ENCODE peak calls at places on chromosomes 12 and 14, in four cellular contexts. W is breast epithelium; E is pancreas; A is CD8-positive, alpha-beta T cell. V is an unnamed sample.

GRCh38 chr14:106556665-106557289 is 1030.4 kb downstream of the TMEM121 start:
- DNase-seq in A (peak), E (peak), W (no peak), V (peak)

GRCh38 chr14:77140937-77141591 is 527 bp downstream of the ZDHHC22 start:
- DNase-seq in W (no peak), E (peak), A (no peak), V (peak)

GRCh38 chr12:67540920-67541624 is 107.5 kb upstream of the DYRK2 start:
- DNase-seq in A (no peak), E (no peak), W (no peak), V (no peak)

GRCh38 chr12:132239392-132239791 is 90.0 kb downstream of the GALNT9 start:
- DNase-seq in W (no peak), E (no peak), A (no peak), V (no peak)

GRCh38 chr14:75561013-75561432 is 17.4 kb upstream of the FLVCR2 start:
- DNase-seq in A (no peak), E (peak), W (peak), V (peak)

GRCh38 chr14:97840159-97840558 is 1043.0 kb downstream of the VRK1 start:
- DNase-seq in W (no peak), E (no peak), A (no peak), V (no peak)

GRCh38 chr12:70543444-70543843 is 93.8 kb downstream of the PTPRB start:
- DNase-seq in A (no peak), W (no peak), E (no peak), V (no peak)

GRCh38 chr12:132117558-132117875 is 26.6 kb downstream of the DDX51 start:
- DNase-seq in E (no peak), W (no peak), A (no peak), V (no peak)

GRCh38 chr12:77229640-77230442 is 164.5 kb upstream of the E2F7 start:
- DNase-seq in W (no peak), E (no peak), A (no peak), V (no peak)

GRCh38 chr14:78164226-78164853 is 5.8 kb upstream of the NRXN3 start:
- DNase-seq in W (no peak), A (no peak), E (no peak), V (peak)

GRCh38 chr12:27344246-27344645 is 11.6 kb downstream of the BMAL2 start:
- DNase-seq in A (no peak), E (no peak), W (no peak), V (no peak)

GRCh38 chr14:63964063-63964462 is 111.3 kb downstream of the SYNE2 start:
- DNase-seq in W (no peak), A (no peak), E (no peak), V (peak)

GRCh38 chr12:113945174-113946173 is 20.7 kb downstream of the RBM19 start:
- DNase-seq in W (no peak), A (no peak), E (no peak), V (no peak)

GRCh38 chr12:52927964-52928363 is 21.0 kb upstream of the KRT18 start:
- DNase-seq in W (no peak), E (no peak), A (no peak), V (no peak)

GRCh38 chr12:125509195-125509594 is 444.0 kb downstream of the AACS start:
- DNase-seq in A (no peak), W (no peak), E (no peak), V (no peak)

GRCh38 chr14:103512701-103513611 is 9.7 kb downstream of the CKB start:
- DNase-seq in A (no peak), E (peak), W (peak), V (peak)

GRCh38 chr14:102479777-102480176 is 29.8 kb downstream of the ANKRD9 start:
- DNase-seq in W (no peak), A (no peak), E (peak), V (peak)

GRCh38 chr12:31970199-31970598 is 11.0 kb downstream of the RESF1 start:
- DNase-seq in A (no peak), E (no peak), W (no peak), V (no peak)

GRCh38 chr12:108711486-108712163 is 19.7 kb downstream of the CORO1C start:
- DNase-seq in A (no peak), W (no peak), E (no peak), V (no peak)

GRCh38 chr14:92783813-92784431 is 10.2 kb upstream of the GOLGA5 start:
- DNase-seq in E (no peak), A (no peak), W (no peak), V (no peak)

GRCh38 chr12:95083938-95084337 is 10.5 kb upstream of the NR2C1 start:
- DNase-seq in W (no peak), E (no peak), A (no peak), V (no peak)

GRCh38 chr12:39616251-39616650 is 3.4 kb downstream of the ABCD2 start:
- DNase-seq in E (no peak), W (no peak), A (no peak), V (no peak)

GRCh38 chr12:39616666-39617065 is 2.9 kb downstream of the ABCD2 start:
- DNase-seq in A (no peak), W (no peak), E (no peak), V (no peak)

GRCh38 chr12:39618701-39619100 is 902 bp downstream of the ABCD2 start:
- DNase-seq in A (no peak), W (no peak), E (no peak), V (no peak)

GRCh38 chr12:39619316-39619659 is 315 bp downstream of the ABCD2 start:
- DNase-seq in W (no peak), A (no peak), E (no peak), V (no peak)

GRCh38 chr12:39617887-39618286 is 1.7 kb downstream of the ABCD2 start:
- DNase-seq in E (no peak), W (no peak), A (no peak), V (no peak)
- H3K27ac ChIP-seq in E (no peak), W (no peak), A (peak), V (no peak)

GRCh38 chr12:120211904-120212283 is 11.0 kb upstream of the RPLP0 start:
- DNase-seq in A (no peak), W (no peak), E (no peak), V (no peak)

GRCh38 chr12:120212301-120212700 is 11.4 kb upstream of the RPLP0 start:
- DNase-seq in E (no peak), A (no peak), W (no peak), V (no peak)

GRCh38 chr12:120215357-120215735 is 14.4 kb upstream of the RPLP0 start:
- DNase-seq in E (no peak), W (no peak), A (no peak), V (no peak)

GRCh38 chr12:120214626-120215356 is 13.9 kb upstream of the RPLP0 start:
- DNase-seq in E (no peak), W (no peak), A (no peak), V (no peak)

GRCh38 chr12:120213758-120214157 is 12.8 kb upstream of the RPLP0 start:
- DNase-seq in A (no peak), E (no peak), W (no peak), V (no peak)
- H3K4me3 ChIP-seq in A (no peak), E (no peak), W (no peak), V (no peak)

DNA sequence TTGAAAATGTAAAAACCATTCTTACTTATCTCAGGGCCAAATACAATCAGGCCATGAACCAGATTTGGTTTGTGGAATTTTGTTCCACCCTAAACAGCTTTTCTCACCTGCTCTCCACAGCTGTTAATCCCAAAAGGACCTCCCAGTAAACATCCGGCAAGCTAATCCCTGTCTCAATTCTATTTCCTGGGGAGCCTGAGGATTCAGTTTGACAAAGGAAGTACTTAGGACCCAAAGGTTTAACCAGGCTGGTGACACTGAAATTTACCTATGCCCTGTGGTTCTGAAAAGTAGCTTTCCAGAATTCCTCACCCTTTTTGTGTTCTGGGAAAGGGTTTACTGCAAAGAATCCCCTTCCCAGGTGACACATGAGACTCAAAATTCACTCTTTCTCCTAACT is 15.0 kb downstream of the CAPZA3 start:
- DNase-seq in W (no peak), A (no peak), E (no peak), V (no peak)
- H3K27ac ChIP-seq in W (no peak), A (no peak), E (no peak), V (no peak)

GRCh38 chr12:100717733-100718067 is 76.9 kb upstream of the ANO4 start:
- DNase-seq in A (no peak), W (no peak), E (no peak), V (no peak)
- H3K4me3 ChIP-seq in A (no peak), W (peak), E (peak), V (no peak)

DNA sequence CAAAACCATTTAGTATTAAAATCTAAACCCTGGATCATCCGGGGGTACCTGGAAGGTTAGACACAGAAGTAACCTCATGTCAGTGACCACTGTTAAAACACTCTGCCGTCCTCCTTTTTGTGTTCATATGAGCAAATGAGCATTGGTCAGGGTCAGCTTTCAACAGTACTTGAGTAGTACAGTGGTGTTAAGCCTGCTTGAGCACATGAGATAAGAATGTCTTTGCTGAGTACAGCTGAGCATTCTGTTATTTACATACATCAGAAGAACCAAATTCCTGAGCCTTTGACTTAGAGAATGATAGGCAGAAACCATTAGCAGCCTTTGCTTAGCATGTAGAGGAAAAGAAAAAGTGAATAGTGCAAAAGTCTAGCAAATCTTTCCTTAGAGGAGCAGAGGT is 38.6 kb upstream of the LRTM2 start:
- DNase-seq in A (no peak), W (no peak), E (no peak), V (no peak)
- H3K27ac ChIP-seq in A (no peak), W (no peak), E (no peak), V (peak)

GRCh38 chr12:90938451-90938850 is 16.5 kb downstream of the CCER1 start:
- DNase-seq in W (no peak), A (no peak), E (no peak), V (no peak)

GRCh38 chr12:90943248-90943647 is 11.7 kb downstream of the CCER1 start:
- DNase-seq in A (no peak), E (no peak), W (no peak), V (no peak)

GRCh38 chr12:90945070-90945649 is 9.8 kb downstream of the CCER1 start:
- DNase-seq in E (no peak), W (no peak), A (no peak), V (no peak)

GRCh38 chr12:90939382-90939781 is 15.6 kb downstream of the CCER1 start:
- DNase-seq in E (no peak), W (no peak), A (no peak), V (no peak)

DNA sequence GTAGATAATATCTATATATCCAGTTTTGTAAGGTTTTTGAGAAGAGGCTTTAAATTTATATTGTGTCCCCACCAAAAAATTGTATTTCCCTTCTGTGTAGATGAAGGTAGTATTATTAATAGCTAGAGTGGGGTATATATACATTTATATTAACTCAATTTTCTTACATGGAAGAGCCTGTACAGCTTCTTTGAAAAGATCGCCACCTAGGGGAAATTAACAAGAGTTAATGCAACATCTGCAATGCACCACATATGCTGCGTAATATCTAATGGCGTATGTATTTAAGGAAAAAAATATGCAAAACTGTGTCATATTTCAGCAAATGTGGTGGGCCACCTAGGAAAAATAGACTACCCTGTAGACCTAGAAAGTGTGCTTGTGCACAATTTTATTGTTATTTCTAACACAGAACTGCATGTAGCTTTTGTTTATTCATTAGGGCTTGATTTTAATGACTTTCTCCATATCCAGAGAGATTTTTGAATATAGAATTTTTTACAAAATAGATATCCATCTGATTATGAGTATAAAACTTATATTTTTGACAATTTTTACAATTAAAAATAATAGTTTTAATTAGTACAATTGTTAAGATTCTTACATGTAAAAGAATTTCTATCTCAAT is 14.0 kb downstream of the CCER1 start:
- DNase-seq in E (no peak), W (no peak), A (no peak), V (no peak)
- H3K4me3 ChIP-seq in E (no peak), W (no peak), A (no peak), V (no peak)

GRCh38 chr12:89324437-89324836 is 27.9 kb downstream of the DUSP6 start:
- DNase-seq in E (no peak), W (no peak), A (no peak), V (no peak)

GRCh38 chr12:89325495-89325894 is 26.8 kb downstream of the DUSP6 start:
- DNase-seq in E (no peak), A (no peak), W (no peak), V (no peak)

GRCh38 chr12:89328483-89329030 is 23.7 kb downstream of the DUSP6 start:
- DNase-seq in W (no peak), E (no peak), A (no peak), V (no peak)

GRCh38 chr12:89326260-89327040 is 25.9 kb downstream of the DUSP6 start:
- DNase-seq in W (no peak), A (no peak), E (no peak), V (no peak)

GRCh38 chr12:89327477-89328094 is 24.7 kb downstream of the DUSP6 start:
- DNase-seq in A (no peak), E (no peak), W (no peak), V (no peak)
- H3K27ac ChIP-seq in A (no peak), E (no peak), W (no peak), V (no peak)

GRCh38 chr12:85278598-85279448 is 1.2 kb upstream of the ALX1 start:
- DNase-seq in W (no peak), E (peak), A (no peak), V (no peak)
- H3K4me3 ChIP-seq in W (peak), E (no peak), A (no peak), V (no peak)

GRCh38 chr12:116314477-116314876 is 37.0 kb upstream of the MED13L start:
- DNase-seq in E (no peak), W (no peak), A (no peak), V (no peak)
- H3K27ac ChIP-seq in E (no peak), W (no peak), A (no peak), V (no peak)

GRCh38 chr14:32639208-32639607 is 299.5 kb upstream of the NPAS3 start:
- DNase-seq in E (no peak), W (no peak), A (no peak), V (no peak)

GRCh38 chr14:32633214-32633864 is 304.2 kb downstream of the AKAP6 start:
- DNase-seq in W (no peak), E (no peak), A (no peak), V (no peak)

GRCh38 chr14:32637582-32637981 is 301.1 kb upstream of the NPAS3 start:
- DNase-seq in W (no peak), E (no peak), A (no peak), V (no peak)

GRCh38 chr14:32633930-32634329 is 304.7 kb upstream of the NPAS3 start:
- DNase-seq in E (no peak), A (no peak), W (no peak), V (no peak)

DNA sequence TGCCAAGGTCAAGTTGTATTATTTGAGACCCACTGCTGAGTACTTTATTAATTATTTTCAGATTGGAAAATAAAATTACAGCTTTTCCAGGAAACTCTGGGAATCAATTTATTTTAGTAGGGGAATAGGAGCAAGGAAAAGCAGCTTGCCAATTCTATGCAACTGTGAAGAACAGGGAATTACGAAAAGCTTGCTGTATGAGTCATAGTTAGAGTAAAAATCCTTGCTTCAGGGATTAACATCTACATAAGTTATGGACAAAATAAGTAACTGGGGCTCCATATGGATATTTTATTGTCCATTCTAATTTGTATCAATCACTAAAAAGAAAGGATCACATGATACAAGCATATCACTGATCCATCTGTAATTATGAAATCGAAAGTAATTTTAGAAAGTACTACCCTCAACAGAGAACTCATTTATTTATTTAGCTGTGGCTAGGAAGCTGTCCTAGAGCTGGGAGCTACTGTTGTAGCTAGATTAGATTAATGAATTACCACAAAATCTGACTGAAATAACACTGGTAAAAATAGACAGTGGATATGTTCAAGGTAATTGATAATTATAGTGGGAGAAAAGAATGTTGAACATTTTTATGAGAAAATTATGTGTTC is 303.5 kb upstream of the NPAS3 start:
- DNase-seq in E (no peak), W (no peak), A (no peak), V (no peak)
- H3K4me3 ChIP-seq in E (no peak), W (peak), A (no peak), V (no peak)